ENCODE peak calls at places on chromosomes 12 and 14, in six cellular contexts. C, T, Q, O, B and F are unnamed samples.

GRCh38 chr12:41802803-41803202 is 341.9 kb downstream of the GXYLT1 start:
- DNase-seq in C (no peak), T (peak; percentile 73), Q (no peak), O (no peak), B (no peak), F (peak; percentile 23)

GRCh38 chr14:23434488-23435219 is 806 bp downstream of the MYH7 start:
- DNase-seq in C (no peak), T (no peak), Q (no peak), O (no peak), B (no peak), F (no peak)

GRCh38 chr12:52055781-52056711 is 4.8 kb downstream of the NR4A1 start:
- DNase-seq in C (no peak), T (no peak), Q (no peak), O (no peak), B (no peak), F (no peak)

GRCh38 chr14:77864085-77864484 is 64.2 kb downstream of the ADCK1 start:
- DNase-seq in C (no peak), T (no peak), Q (no peak), O (no peak), B (no peak), F (no peak)

GRCh38 chr14:102479777-102480176 is 29.8 kb downstream of the ANKRD9 start:
- DNase-seq in C (no peak), T (no peak), Q (no peak), O (no peak), B (no peak), F (no peak)

GRCh38 chr12:92255741-92256140 is 110.1 kb upstream of the BTG1 start:
- DNase-seq in C (no peak), T (no peak), Q (no peak), O (no peak), B (no peak), F (no peak)

GRCh38 chr12:128266559-128267245 is at the start of gene TMEM132C:
- DNase-seq in C (no peak), T (no peak), Q (peak; percentile 9), O (no peak), B (peak; percentile 79), F (no peak)

GRCh38 chr14:69648480-69649414 is 37.4 kb downstream of the SUSD6 start:
- DNase-seq in C (no peak), T (peak; percentile 81), Q (no peak), O (peak; percentile 17), B (no peak), F (no peak)

GRCh38 chr14:68628605-68629310 is 164.1 kb downstream of the ZFP36L1 start:
- DNase-seq in C (no peak), T (no peak), Q (peak; percentile 54), O (no peak), B (peak; percentile 30), F (no peak)

GRCh38 chr12:1553546-1553945 is 40.8 kb downstream of the FBXL14 start:
- DNase-seq in C (no peak), T (no peak), Q (no peak), O (peak; percentile 15), B (no peak), F (no peak)

GRCh38 chr14:23915559-23915958 is 38.0 kb upstream of the DHRS4 start:
- DNase-seq in C (no peak), T (no peak), Q (no peak), O (no peak), B (no peak), F (no peak)

GRCh38 chr14:105026033-105026785 is 5.3 kb upstream of the CDCA4 start:
- DNase-seq in C (no peak), T (peak; percentile 91), Q (no peak), O (no peak), B (no peak), F (no peak)

GRCh38 chr12:79407671-79408622 is 282.8 kb downstream of the PAWR start:
- DNase-seq in C (peak; percentile 63), T (peak; percentile 85), Q (peak; percentile 85), O (peak; percentile 60), B (peak; percentile 72), F (peak; percentile 81)

GRCh38 chr12:89244536-89244935 is 107.8 kb downstream of the DUSP6 start:
- DNase-seq in C (no peak), T (peak; percentile 61), Q (no peak), O (peak; percentile 80), B (no peak), F (peak; percentile 86)
- H3K27ac ChIP-seq in C (no peak overlapping the region), T (no peak overlapping the region), Q (no peak overlapping the region), O (peak overlapping the region; percentile 88), B (no peak overlapping the region), F (peak overlapping the region; percentile 64)

DNA sequence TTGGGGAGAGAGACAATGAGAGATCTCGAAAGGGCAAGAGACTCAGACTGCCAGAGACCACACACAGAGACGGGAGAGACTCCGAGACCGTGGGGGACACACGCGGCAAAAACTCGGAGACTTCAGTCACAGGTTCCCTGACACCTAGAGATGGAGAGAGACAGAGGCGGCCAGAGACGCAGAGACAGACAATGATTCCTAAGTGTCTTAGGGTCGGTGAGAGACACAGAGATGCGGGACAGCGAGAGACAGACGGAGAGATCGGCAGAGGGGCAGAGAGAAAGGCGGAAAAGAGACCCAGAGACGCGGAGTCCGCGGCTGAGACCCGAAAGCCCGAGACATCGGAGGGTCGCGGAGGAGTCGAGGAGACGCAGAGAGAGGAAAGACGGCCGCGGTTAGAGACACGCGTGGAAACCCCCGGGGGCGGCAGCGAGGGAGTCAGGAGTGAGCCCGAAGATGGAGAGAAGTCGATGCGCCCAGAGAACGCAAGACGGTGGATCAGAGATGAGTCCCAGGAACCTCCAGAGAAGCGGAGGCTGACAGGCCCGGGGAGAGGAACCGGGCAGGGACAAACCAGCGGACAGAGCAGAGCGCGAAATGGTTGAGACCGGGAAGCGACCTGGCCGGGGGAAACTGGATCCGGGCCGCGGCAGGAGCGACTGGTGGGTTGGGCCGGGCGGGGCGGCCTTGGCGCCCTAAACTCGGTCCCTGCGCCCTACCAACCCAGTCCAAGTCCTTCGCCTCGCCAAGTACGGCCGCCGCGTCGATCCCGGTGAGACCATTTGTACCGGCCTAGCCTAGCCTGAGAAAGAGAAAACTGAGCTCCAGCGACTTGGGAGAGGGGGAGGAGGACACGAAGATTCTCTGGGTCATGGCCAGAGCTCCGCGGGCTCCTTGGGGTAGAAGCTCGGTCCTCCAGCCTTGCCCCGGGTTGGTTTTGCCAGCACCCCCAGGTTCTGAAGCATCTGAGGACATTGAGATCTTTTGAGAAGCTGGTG is 7.6 kb downstream of the LHX5 start:
- DNase-seq in C (no peak), T (no peak), Q (peak; percentile 57), O (no peak), B (peak; percentile 57), F (no peak)
- TF ChIP-seq EZH2 in C (no peak), T (peak; percentile 99), Q (peak; percentile 96), O (no peak), B (no peak), F (peak; percentile 89)

GRCh38 chr12:5305861-5306545 is 125.9 kb upstream of the NTF3 start:
- DNase-seq in C (no peak), T (no peak), Q (no peak), O (no peak), B (no peak), F (no peak)

GRCh38 chr12:5305425-5305824 is 126.5 kb upstream of the NTF3 start:
- DNase-seq in C (no peak), T (no peak), Q (no peak), O (no peak), B (no peak), F (no peak)

GRCh38 chr12:5307065-5307464 is 124.8 kb upstream of the NTF3 start:
- DNase-seq in C (no peak), T (no peak), Q (no peak), O (no peak), B (no peak), F (no peak)

DNA sequence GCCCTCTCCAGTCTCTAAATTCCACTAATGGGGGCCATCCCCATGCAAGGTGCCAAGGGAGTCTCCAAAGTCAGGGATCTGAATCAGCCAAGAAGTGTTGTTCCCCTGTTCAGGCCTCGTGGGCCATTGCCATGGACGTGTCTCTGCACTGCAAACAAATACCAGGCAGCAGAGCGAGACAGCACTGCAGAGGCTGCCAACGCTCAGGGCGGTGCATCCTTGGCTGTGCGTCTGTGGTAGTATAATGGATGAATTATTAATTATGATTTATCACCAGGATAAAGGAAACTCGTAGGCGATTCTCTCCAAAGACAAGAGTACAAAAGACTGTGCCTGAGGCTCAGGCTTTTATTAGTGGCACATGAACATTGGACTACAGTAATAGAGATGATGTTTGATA is 122.3 kb upstream of the NTF3 start:
- DNase-seq in C (no peak), T (no peak), Q (no peak), O (no peak), B (no peak), F (no peak)
- H3K27ac ChIP-seq in C (no peak overlapping the region), T (no peak overlapping the region), Q (no peak overlapping the region), O (no peak overlapping the region), B (no peak overlapping the region), F (no peak overlapping the region)

GRCh38 chr12:33438025-33438772 is 1.4 kb downstream of the SYT10 start:
- DNase-seq in C (no peak), T (no peak), Q (peak; percentile 38), O (no peak), B (peak; percentile 23), F (no peak)
- TF ChIP-seq EZH2 in C (no peak), T (no peak), Q (no peak), O (no peak), B (peak; percentile 2), F (no peak)

GRCh38 chr12:9113296-9113986 is 2.3 kb downstream of the A2M start:
- DNase-seq in C (no peak), T (no peak), Q (no peak), O (no peak), B (no peak), F (no peak)
- H3K27ac ChIP-seq in C (no peak overlapping the region), T (no peak overlapping the region), Q (no peak overlapping the region), O (no peak overlapping the region), B (no peak overlapping the region), F (no peak overlapping the region)

DNA sequence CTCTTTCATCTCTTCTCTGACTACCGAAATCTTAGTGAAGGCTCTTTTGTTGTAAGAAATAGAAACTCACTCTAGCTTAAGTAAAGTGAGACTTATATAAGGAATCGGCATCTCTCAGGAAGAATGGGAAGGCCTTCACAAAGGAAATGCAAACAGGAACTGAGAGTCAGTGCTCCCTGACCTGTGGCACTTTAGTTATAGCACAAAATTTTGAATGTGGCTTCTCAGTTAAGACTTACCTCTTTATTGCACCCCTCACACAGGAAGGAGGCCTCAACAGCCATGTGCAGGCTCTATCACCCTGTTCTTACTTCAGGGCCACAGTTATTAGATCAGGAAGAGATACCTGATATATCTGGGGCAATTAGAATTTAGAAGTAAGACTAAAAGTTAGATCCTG is 224.7 kb upstream of the EGLN3 start:
- DNase-seq in C (no peak), T (no peak), Q (no peak), O (no peak), B (no peak), F (no peak)
- TF ChIP-seq EZH2 in C (no peak), T (no peak), Q (no peak), O (no peak), B (no peak), F (no peak)

GRCh38 chr12:115377781-115378180 is 693.8 kb upstream of the TBX3 start:
- DNase-seq in C (no peak), T (no peak), Q (no peak), O (no peak), B (no peak), F (no peak)
- H3K27ac ChIP-seq in C (no peak overlapping the region), T (no peak overlapping the region), Q (no peak overlapping the region), O (no peak overlapping the region), B (no peak overlapping the region), F (no peak overlapping the region)